ENCODE peak calls at places on chromosomes 3 and 15, in four cellular contexts. F, V, P and Q are unnamed samples.

GRCh38 chr3:39668420-39668819 is 141.0 kb upstream of the MYRIP start:
- DNase-seq in V (no peak), F (peak; percentile 60), P (peak; percentile 38), Q (no peak)

GRCh38 chr3:48507256-48508061 is 3.5 kb upstream of the SHISA5 start:
- DNase-seq in V (no peak), P (peak; percentile 74), F (peak; percentile 31), Q (peak; percentile 84)

GRCh38 chr15:95394186-95395067 is 936.1 kb upstream of the NR2F2 start:
- DNase-seq in F (no peak), V (no peak), P (no peak), Q (no peak)

GRCh38 chr3:171039674-171040073 is 13.2 kb upstream of the SLC2A2 start:
- DNase-seq in V (no peak), F (no peak), P (no peak), Q (no peak)

GRCh38 chr15:68556139-68556990 is 22.4 kb upstream of the CORO2B start:
- DNase-seq in V (no peak), F (no peak), P (no peak), Q (no peak)

GRCh38 chr3:158709666-158710083 is 22.6 kb downstream of the RARRES1 start:
- DNase-seq in P (no peak), F (no peak), V (no peak), Q (no peak)

GRCh38 chr15:44804303-44805046 is 68.1 kb downstream of the TRIM69 start:
- DNase-seq in F (no peak), V (no peak), P (no peak), Q (no peak)

GRCh38 chr15:95016511-95017219 is 785.3 kb downstream of the MCTP2 start:
- DNase-seq in F (no peak), P (no peak), V (no peak), Q (no peak)

GRCh38 chr15:35748105-35748504 is 202.1 kb upstream of the DPH6 start:
- DNase-seq in P (no peak), F (no peak), V (no peak), Q (peak; percentile 13)

GRCh38 chr3:15399970-15400369 is 27.4 kb downstream of the METTL6 start:
- DNase-seq in P (no peak), F (no peak), V (no peak), Q (no peak)

GRCh38 chr15:41085029-41085428 is 31.1 kb downstream of the INO80 start:
- DNase-seq in V (no peak), F (no peak), P (no peak), Q (no peak)

GRCh38 chr3:87607234-87607633 is 330.9 kb upstream of the POU1F1 start:
- DNase-seq in F (no peak), P (no peak), V (no peak), Q (no peak)

GRCh38 chr3:69893274-69893673 is 106.3 kb upstream of the SAMMSON start:
- DNase-seq in P (no peak), F (no peak), V (no peak), Q (no peak)

GRCh38 chr3:19013879-19014278 is 134.4 kb upstream of the KCNH8 start:
- DNase-seq in F (no peak), P (no peak), V (no peak), Q (peak; percentile 13)

GRCh38 chr15:65638681-65639089 is 16.9 kb downstream of the SLC24A1 start:
- DNase-seq in V (peak; percentile 28), F (peak; percentile 85), P (peak; percentile 57), Q (no peak)

GRCh38 chr3:170726976-170727661 is 141.2 kb upstream of the SLC7A14 start:
- DNase-seq in V (no peak), P (no peak), F (peak; percentile 51), Q (no peak)

GRCh38 chr15:52255008-52255407 is 40.6 kb downstream of the MYO5C start:
- DNase-seq in F (no peak), P (no peak), V (no peak), Q (no peak)

GRCh38 chr15:52255935-52256334 is 39.7 kb downstream of the MYO5C start:
- DNase-seq in P (no peak), V (no peak), F (no peak), Q (no peak)

GRCh38 chr15:52254331-52254730 is 41.3 kb downstream of the MYO5C start:
- DNase-seq in V (no peak), F (no peak), P (no peak), Q (no peak)

GRCh38 chr15:52251144-52251860 is 44.3 kb downstream of the MYO5C start:
- DNase-seq in F (no peak), V (no peak), P (peak; percentile 65), Q (no peak)

DNA sequence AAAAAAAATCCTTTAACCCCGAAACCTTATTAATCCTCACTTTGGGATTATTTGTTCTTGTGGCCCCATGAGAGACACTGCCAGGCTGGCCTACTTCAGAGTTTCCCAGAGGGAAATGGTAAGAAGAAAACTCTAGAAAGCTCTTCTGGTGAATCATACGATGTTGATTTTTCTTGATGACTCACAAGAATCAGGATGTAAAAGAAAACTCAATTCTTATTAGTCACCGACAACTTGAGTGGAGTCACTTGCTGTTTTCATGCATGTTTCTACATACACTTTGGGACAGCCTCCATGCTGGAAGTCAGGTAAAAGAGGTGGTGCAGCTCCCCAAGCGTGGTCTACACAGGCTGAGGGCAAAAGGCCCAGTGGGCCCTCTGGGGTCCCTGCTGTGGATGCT is 42.8 kb downstream of the MYO5C start:
- DNase-seq in V (no peak), P (peak; percentile 35), F (no peak), Q (no peak)
- TF ChIP-seq ETV6 in V (no peak), P (no peak), F (no peak), Q (no peak)

GRCh38 chr3:4852780-4853748 is 126.2 kb upstream of the BHLHE40 start:
- DNase-seq in F (no peak), P (no peak), V (no peak), Q (no peak)
- TF ChIP-seq ETV6 in F (no peak), P (no peak), V (no peak), Q (no peak)

DNA sequence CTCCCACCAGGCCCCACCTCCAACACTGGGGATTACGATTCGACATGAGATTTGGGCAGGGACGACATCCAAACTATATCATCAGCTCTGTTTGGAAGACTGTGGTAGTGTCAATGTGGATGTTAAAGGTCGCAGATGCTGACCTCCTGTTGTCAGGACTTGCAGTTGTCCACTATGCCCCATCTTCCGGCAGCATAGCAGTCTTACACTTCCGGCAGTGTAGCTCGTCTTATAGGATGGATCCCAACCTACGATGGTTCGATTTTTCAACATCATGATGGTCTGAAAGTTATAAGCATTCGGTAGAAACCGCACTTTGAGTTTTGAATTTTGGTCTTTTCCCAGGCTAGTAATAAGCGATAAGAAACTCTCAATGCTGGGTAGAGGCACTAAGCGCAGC is 20.6 kb downstream of the CLRN1 start:
- DNase-seq in F (no peak), P (no peak), V (no peak), Q (no peak)
- TF ChIP-seq ETV6 in F (no peak), P (no peak), V (no peak), Q (no peak)

DNA sequence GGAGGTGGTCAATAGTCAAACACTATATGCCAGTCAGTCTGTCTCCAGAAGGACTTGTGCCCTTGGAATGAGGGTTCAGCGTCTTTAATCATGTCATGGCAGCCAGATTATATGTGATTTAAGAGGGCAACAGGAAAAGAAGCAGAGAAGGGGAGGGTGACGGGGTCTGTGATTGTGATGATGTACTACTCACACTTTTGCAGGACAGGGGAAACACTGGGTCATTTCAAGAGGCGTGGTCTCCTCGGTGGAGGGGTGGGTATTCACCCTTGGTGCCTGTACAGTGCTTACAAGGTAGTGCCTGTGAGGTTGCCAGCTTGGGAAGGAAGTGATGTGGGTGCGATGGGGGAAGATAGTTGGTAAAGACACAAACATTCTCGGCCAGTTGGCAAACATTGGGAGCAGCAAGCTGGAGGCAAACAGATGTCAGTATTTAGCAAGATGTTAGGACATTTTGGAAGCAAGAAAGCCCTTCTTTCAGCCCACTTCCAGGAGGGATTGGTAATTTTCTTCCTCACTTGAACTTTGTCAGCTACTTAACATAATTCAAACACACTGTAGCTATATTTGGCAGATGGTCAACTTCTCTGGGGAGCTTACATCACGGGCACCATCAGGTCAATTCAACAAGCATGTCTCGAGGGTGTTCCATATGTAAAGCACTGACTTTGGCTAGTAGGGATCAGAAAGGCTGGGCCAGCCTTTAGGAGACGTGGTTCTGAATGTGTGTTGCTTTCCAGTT is 71.4 kb upstream of the ROPN1 start:
- DNase-seq in V (no peak), P (no peak), F (no peak), Q (no peak)
- TF ChIP-seq ETV6 in V (no peak), P (no peak), F (no peak), Q (no peak)

GRCh38 chr3:153026026-153026425 is 136.0 kb upstream of the RAP2B start:
- DNase-seq in V (no peak), P (peak; percentile 23), F (no peak), Q (no peak)
- TF ChIP-seq ETV6 in V (no peak), P (no peak), F (no peak), Q (no peak)

GRCh38 chr15:28934645-28935044 is 48.9 kb downstream of the APBA2 start:
- DNase-seq in P (no peak), V (no peak), F (no peak), Q (no peak)

GRCh38 chr15:28933710-28934445 is 48.1 kb downstream of the APBA2 start:
- DNase-seq in F (peak; percentile 72), V (no peak), P (peak; percentile 3), Q (no peak)

GRCh38 chr15:28936481-28936881 is 50.7 kb downstream of the APBA2 start:
- DNase-seq in F (no peak), V (no peak), P (no peak), Q (no peak)

GRCh38 chr15:28936081-28936480 is 50.3 kb downstream of the APBA2 start:
- DNase-seq in F (no peak), P (no peak), V (no peak), Q (no peak)

GRCh38 chr15:28935316-28935715 is 49.5 kb downstream of the APBA2 start:
- DNase-seq in P (peak; percentile 58), V (no peak), F (peak; percentile 51), Q (peak; percentile 81)
- TF ChIP-seq ETV6 in P (no peak), V (no peak), F (no peak), Q (no peak)

DNA sequence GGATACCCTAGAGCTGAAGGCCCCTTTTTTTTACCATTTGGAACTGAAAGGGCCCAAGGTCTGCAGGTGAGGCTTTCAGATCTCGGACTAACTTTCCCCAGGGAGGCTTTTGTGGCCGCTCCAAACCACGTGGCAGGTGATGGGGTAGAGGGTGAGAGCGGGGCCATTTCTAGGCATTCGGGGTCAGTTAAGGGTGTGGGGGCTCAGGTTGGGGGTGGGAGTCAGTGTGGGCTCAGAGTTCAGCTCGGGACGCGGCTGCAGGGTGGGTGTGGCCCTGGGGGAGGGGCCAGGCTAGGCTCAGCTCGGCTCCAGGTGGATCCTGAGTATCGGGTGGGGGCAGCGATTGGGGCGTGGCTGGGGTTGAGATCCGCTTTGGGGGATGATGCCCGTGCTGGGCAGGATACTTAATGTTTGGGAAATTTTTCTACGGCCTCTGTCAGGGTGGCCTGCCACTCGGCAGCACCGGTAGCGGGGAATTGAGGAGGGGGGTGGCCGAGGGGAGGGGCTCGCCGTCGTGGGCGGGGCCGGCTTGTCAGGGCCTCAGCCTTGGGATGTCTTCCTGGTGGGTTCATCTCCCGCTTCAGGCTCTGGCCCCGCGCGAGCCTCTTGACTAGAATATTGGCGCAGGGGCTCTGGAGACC is 2.5 kb downstream of the KLF13 start:
- DNase-seq in P (no peak), V (no peak), F (peak; percentile 78), Q (peak; percentile 67)
- TF ChIP-seq ETV6 in P (no peak), V (no peak), F (no peak), Q (no peak)

DNA sequence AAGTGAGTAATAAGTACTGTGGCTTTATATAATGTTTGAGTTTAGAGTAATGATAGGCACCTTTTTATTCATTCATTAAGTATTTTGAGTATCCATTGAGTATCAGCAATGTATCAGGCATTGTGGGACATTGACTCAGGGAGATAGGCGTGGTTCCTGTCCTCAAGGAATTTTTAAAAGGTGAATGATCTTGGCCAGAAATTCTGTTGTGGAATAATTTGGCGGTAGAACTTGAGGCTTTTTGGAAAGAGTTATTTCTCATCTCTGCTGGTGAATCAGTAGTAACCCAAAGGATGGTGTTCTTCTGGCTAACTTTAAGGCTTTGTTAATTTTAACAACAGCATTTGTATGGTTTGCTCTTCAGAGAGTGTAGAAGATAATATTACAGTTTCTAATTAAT is 2.0 kb downstream of the RAB7A start:
- DNase-seq in F (no peak), V (no peak), P (no peak), Q (no peak)
- TF ChIP-seq ETV6 in F (no peak), V (no peak), P (no peak), Q (no peak)